ENCODE peak calls at places on chromosomes 6 and 20, in eight cellular contexts. E, S, T, Y, H, M, B and U are unnamed samples.

GRCh38 chr6:122007366-122007765 is 392.1 kb upstream of the HSF2 start:
- DNase-seq in E (peak; percentile 4), S (no peak), T (no peak), Y (no peak), H (no peak), M (no peak), B (no peak), U (no peak)

GRCh38 chr20:22070546-22070945 is 365.1 kb downstream of the PAX1 start:
- DNase-seq in E (no peak), S (no peak), T (no peak), Y (peak; percentile 6), H (no peak), M (no peak), B (peak; percentile 16), U (no peak)

GRCh38 chr6:111874030-111874425 is 776 bp upstream of the FYN start:
- DNase-seq in E (peak; percentile 27), S (no peak), T (no peak), Y (peak; percentile 19), H (no peak), M (no peak), B (peak; percentile 37), U (peak; percentile 38)

GRCh38 chr20:25273046-25273445 is 25.2 kb downstream of the PYGB start:
- DNase-seq in E (no peak), S (no peak), T (peak; percentile 14), Y (peak; percentile 3), H (no peak), M (no peak), B (peak; percentile 3), U (peak; percentile 0)

GRCh38 chr20:36268501-36269342 is 32.4 kb downstream of the AAR2 start:
- DNase-seq in E (no peak), S (no peak), T (no peak), Y (no peak), H (no peak), M (no peak), B (no peak), U (no peak)

GRCh38 chr20:16544949-16545348 is 28.3 kb downstream of the KIF16B start:
- DNase-seq in E (no peak), S (no peak), T (no peak), Y (no peak), H (no peak), M (no peak), B (no peak), U (no peak)

GRCh38 chr20:43189614-43190331 is at the start of gene PTPRT:
- DNase-seq in E (no peak), S (no peak), T (no peak), Y (no peak), H (no peak), M (no peak), B (no peak), U (no peak)

GRCh38 chr6:25962368-25963127 is at the start of gene TRIM38:
- DNase-seq in E (peak; percentile 95), S (peak; percentile 85), T (peak; percentile 29), Y (peak; percentile 89), H (peak; percentile 87), M (peak; percentile 60), B (peak; percentile 90), U (peak; percentile 79)

GRCh38 chr20:7728373-7728772 is 211.9 kb downstream of the HAO1 start:
- DNase-seq in E (peak; percentile 29), S (peak; percentile 86), T (no peak), Y (no peak), H (no peak), M (peak; percentile 76), B (no peak), U (no peak)

GRCh38 chr20:20824924-20825584 is 112.6 kb upstream of the RALGAPA2 start:
- DNase-seq in E (peak; percentile 55), S (no peak), T (peak; percentile 28), Y (peak; percentile 58), H (peak; percentile 57), M (no peak), B (peak; percentile 65), U (peak; percentile 68)

GRCh38 chr6:107235521-107235920 is 120.2 kb upstream of the BEND3 start:
- DNase-seq in E (peak; percentile 55), S (peak; percentile 35), T (no peak), Y (no peak), H (no peak), M (no peak), B (no peak), U (no peak)

GRCh38 chr20:35293303-35294292 is 1.4 kb upstream of the FAM83C start:
- DNase-seq in E (no peak), S (no peak), T (no peak), Y (no peak), H (no peak), M (no peak), B (no peak), U (no peak)

GRCh38 chr6:44043036-44043478 is 84.2 kb downstream of the MRPL14 start:
- DNase-seq in E (no peak), S (peak; percentile 58), T (no peak), Y (no peak), H (no peak), M (no peak), B (no peak), U (no peak)

GRCh38 chr6:11276228-11276627 is 43.8 kb upstream of the NEDD9 start:
- DNase-seq in E (no peak), S (no peak), T (no peak), Y (no peak), H (no peak), M (no peak), B (no peak), U (no peak)

GRCh38 chr6:53928641-53929339 is 134.0 kb downstream of the LRRC1 start:
- DNase-seq in E (no peak), S (peak; percentile 59), T (no peak), Y (no peak), H (no peak), M (peak; percentile 68), B (no peak), U (no peak)

GRCh38 chr6:159062564-159062945 is 17.8 kb upstream of the TAGAP start:
- DNase-seq in E (no peak), S (no peak), T (no peak), Y (no peak), H (no peak), M (no peak), B (no peak), U (no peak)

GRCh38 chr20:58127731-58128130 is 100.7 kb downstream of the ANKRD60 start:
- DNase-seq in E (peak; percentile 77), S (peak; percentile 99), T (no peak), Y (no peak), H (no peak), M (peak; percentile 98), B (no peak), U (no peak)

GRCh38 chr6:38423746-38424145 is 216.0 kb downstream of the BTBD9 start:
- DNase-seq in E (no peak), S (no peak), T (no peak), Y (no peak), H (no peak), M (no peak), B (no peak), U (no peak)

GRCh38 chr6:159594750-159595117 is 98.3 kb downstream of the SOD2 start:
- DNase-seq in E (peak; percentile 67), S (peak; percentile 86), T (no peak), Y (no peak), H (no peak), M (peak; percentile 85), B (no peak), U (no peak)

GRCh38 chr6:37396571-37397185 is 36.3 kb upstream of the CMTR1 start:
- DNase-seq in E (peak; percentile 93), S (peak; percentile 9), T (no peak), Y (no peak), H (no peak), M (peak; percentile 64), B (no peak), U (no peak)

GRCh38 chr20:16617056-16617455 is 43.8 kb upstream of the KIF16B start:
- DNase-seq in E (peak; percentile 38), S (no peak), T (no peak), Y (no peak), H (no peak), M (no peak), B (no peak), U (no peak)

GRCh38 chr6:81821449-81821848 is 69.0 kb upstream of the TENT5A start:
- DNase-seq in E (no peak), S (no peak), T (no peak), Y (no peak), H (no peak), M (no peak), B (no peak), U (no peak)
- H3K4me3 ChIP-seq in E (no peak overlapping the region), S (no peak overlapping the region), T (no peak overlapping the region), Y (no peak overlapping the region), H (no peak overlapping the region), M (no peak overlapping the region), B (no peak overlapping the region), U (no peak overlapping the region)

DNA sequence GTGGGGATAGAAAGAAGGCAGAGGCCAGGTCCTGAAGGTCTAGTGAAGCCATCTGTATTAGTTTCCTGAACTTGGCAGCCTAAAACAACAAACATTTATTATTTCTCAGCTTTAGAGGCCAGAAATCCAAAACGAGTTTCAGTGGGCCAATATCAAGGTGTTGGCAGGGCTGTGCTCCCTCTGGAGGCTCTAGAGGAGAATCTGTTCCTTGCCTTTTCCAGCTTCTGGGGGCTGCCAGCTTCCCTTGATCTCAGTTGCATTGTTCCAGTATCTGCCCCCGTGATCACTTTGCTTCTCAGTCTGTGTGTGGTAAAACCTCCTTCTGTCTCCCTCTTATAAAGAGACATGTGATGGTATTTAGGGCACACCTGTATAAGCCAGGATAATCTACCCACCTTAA is 82.4 kb downstream of the MAFB start:
- DNase-seq in E (peak; percentile 1), S (no peak), T (no peak), Y (no peak), H (no peak), M (no peak), B (no peak), U (no peak)
- TF ChIP-seq CTCF in E (peak; percentile 18), S (no peak), T (no peak), Y (no peak), H (no peak), M (no peak), B (no peak), U (no peak)

GRCh38 chr20:4821590-4821989 is 99.9 kb downstream of the PRND start:
- DNase-seq in E (no peak), S (no peak), T (no peak), Y (no peak), H (no peak), M (no peak), B (no peak), U (no peak)
- H3K27ac ChIP-seq in E (no peak overlapping the region), S (no peak overlapping the region), T (no peak overlapping the region), Y (peak overlapping the region; percentile 72), H (no peak overlapping the region), M (no peak overlapping the region), B (no peak overlapping the region), U (no peak overlapping the region)

DNA sequence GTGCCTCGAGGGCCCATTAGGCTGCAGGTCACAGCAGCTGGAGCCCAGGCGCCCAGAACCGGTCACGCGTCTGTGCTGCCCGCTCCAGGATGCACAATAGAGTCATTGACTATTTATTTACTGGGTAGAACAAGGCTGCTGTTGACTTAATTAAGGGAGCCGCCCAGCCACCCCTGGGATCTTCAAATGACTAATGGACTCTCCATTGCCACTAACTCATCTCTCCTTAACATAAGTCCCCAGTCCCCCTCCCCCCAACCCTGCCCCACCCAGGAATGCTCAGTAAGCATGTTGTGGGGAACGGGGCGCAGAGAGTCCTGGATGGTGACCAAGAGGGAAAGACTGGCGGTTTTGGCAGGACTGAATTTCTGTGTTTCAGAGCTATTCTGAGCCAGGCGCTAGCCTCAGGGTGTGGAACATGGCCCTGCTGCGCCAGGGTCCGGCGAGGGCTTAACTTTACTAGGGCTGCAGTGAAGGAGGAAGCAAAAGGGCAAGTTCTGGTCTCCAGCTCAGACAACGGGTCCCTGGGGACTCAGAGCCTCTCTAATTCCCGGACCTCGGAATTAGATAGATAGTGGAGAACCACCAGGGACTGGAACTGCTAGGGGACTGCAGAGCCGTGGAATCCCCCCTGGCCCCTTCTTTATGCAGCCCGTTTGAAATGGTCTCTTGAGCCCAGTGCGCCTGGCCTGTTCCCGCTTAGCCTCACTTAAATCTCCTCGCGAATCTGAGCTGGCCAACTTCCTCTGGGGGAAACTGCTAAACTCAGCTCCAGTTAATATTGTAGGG is 1.5 kb upstream of the GRIK2 start:
- DNase-seq in E (no peak), S (no peak), T (no peak), Y (no peak), H (no peak), M (no peak), B (no peak), U (peak; percentile 41)
- H3K4me3 ChIP-seq in E (no peak overlapping the region), S (no peak overlapping the region), T (peak overlapping the region; percentile 69), Y (no peak overlapping the region), H (no peak overlapping the region), M (peak overlapping the region; percentile 71), B (no peak overlapping the region), U (no peak overlapping the region)